ENCODE peak calls at places on chromosomes 2 and 18, in seven cellular contexts. Z is H9, H is neuronal stem cell, I is mesendoderm, T is IMR-90, L is mesenchymal stem cell, V is H1. A is an unnamed sample. For H3K4me1, the result is how much of the 10 kb centered on the place peaks cover.

GRCh38 chr18:42131940-42132244 is 176.9 kb downstream of the PIK3C3 start:
- DNase-seq in H (no peak), Z (no peak), V (no peak), I (no peak), T (no peak), L (no peak), A (no peak)

GRCh38 chr18:26764584-26764983 is 100.9 kb downstream of the AQP4 start:
- DNase-seq in L (no peak), T (no peak), I (peak), Z (no peak), H (no peak), V (no peak), A (peak)

GRCh38 chr2:24779121-24779520 is 14.1 kb downstream of the PTRHD1 start:
- DNase-seq in L (no peak), H (no peak), V (peak), I (no peak), T (no peak), Z (no peak), A (peak)

GRCh38 chr2:149164827-149165226 is 126.3 kb downstream of the LYPD6B start:
- DNase-seq in H (no peak), V (no peak), L (no peak), I (no peak), Z (no peak), T (no peak), A (no peak)

GRCh38 chr2:231810905-231811304 is 24.7 kb downstream of the COPS7B start:
- DNase-seq in I (peak), V (no peak), T (peak), H (no peak), Z (no peak), L (peak), A (no peak)

GRCh38 chr2:238974510-238975166 is 126.8 kb downstream of the TWIST2 start:
- DNase-seq in L (peak), T (peak), V (no peak), Z (peak), I (peak), H (no peak), A (no peak)

GRCh38 chr2:25305809-25306208 is 35.9 kb downstream of the DNMT3A start:
- DNase-seq in L (no peak), I (no peak), T (no peak), Z (no peak), H (no peak), V (no peak), A (no peak)

GRCh38 chr2:170928036-170928823 is 823 bp upstream of the GORASP2 start:
- DNase-seq in I (peak), V (no peak), T (peak), L (no peak), Z (peak), H (no peak), A (peak)

GRCh38 chr2:45406626-45407025 is 204.4 kb downstream of the SRBD1 start:
- DNase-seq in L (no peak), I (no peak), Z (no peak), H (no peak), V (no peak), T (peak), A (no peak)

GRCh38 chr2:195694553-195694952 is 37.5 kb downstream of the SLC39A10 start:
- DNase-seq in Z (peak), H (no peak), V (no peak), T (no peak), L (no peak), I (no peak), A (no peak)

GRCh38 chr2:10489842-10490555 is 41.9 kb upstream of the ODC1 start:
- DNase-seq in Z (no peak), L (no peak), I (peak), H (no peak), T (peak), V (peak), A (no peak)

GRCh38 chr2:189222440-189222839 is 42.9 kb upstream of the COL5A2 start:
- DNase-seq in H (no peak), I (no peak), Z (no peak), L (peak), T (no peak), V (no peak), A (no peak)

GRCh38 chr2:150698016-150698661 is 210.7 kb upstream of the RND3 start:
- DNase-seq in V (no peak), T (peak), I (no peak), H (no peak), Z (no peak), L (peak), A (no peak)

GRCh38 chr2:199696048-199696447 is 154.9 kb downstream of the FTCDNL1 start:
- DNase-seq in Z (no peak), V (no peak), H (no peak), I (no peak), T (no peak), L (no peak), A (no peak)

GRCh38 chr18:66124394-66124793 is 373.6 kb downstream of the CDH7 start:
- DNase-seq in L (no peak), V (no peak), H (no peak), T (no peak), I (peak), Z (no peak), A (no peak)

GRCh38 chr2:172634477-172634876 is 78.6 kb downstream of the PDK1 start:
- DNase-seq in T (no peak), I (no peak), Z (no peak), H (no peak), V (no peak), L (no peak), A (no peak)

GRCh38 chr2:170972508-170973224 is 43.6 kb downstream of the GORASP2 start:
- DNase-seq in T (no peak), L (no peak), H (no peak), V (no peak), Z (no peak), I (no peak), A (no peak)

GRCh38 chr2:15241208-15241607 is 319.9 kb downstream of the NBAS start:
- DNase-seq in V (no peak), I (no peak), T (no peak), H (no peak), Z (no peak), L (no peak), A (no peak)

GRCh38 chr2:152407204-152407721 is 72.3 kb downstream of the FMNL2 start:
- DNase-seq in H (peak), L (peak), V (peak), Z (peak), I (peak), T (peak), A (peak)

GRCh38 chr2:47654790-47655562 is 128.0 kb upstream of the MSH6 start:
- DNase-seq in H (no peak), T (no peak), L (no peak), V (no peak), Z (peak), I (peak), A (peak)

GRCh38 chr2:227701556-227701955 is 16.3 kb downstream of the SLC19A3 start:
- DNase-seq in I (peak), H (no peak), L (no peak), V (no peak), Z (no peak), T (no peak), A (no peak)

GRCh38 chr2:35871672-35872071 is 483.9 kb upstream of the CRIM1 start:
- DNase-seq in T (no peak), L (no peak), H (no peak), I (peak), Z (no peak), V (no peak), A (peak)

GRCh38 chr2:50358586-50358985 is 673.3 kb downstream of the NRXN1 start:
- DNase-seq in I (no peak), L (no peak), T (no peak), Z (no peak), V (no peak), H (no peak), A (no peak)

GRCh38 chr2:28088970-28089369 is 198.4 kb downstream of the BABAM2 start:
- DNase-seq in T (peak), H (no peak), L (peak), V (no peak), I (no peak), Z (no peak), A (no peak)

DNA sequence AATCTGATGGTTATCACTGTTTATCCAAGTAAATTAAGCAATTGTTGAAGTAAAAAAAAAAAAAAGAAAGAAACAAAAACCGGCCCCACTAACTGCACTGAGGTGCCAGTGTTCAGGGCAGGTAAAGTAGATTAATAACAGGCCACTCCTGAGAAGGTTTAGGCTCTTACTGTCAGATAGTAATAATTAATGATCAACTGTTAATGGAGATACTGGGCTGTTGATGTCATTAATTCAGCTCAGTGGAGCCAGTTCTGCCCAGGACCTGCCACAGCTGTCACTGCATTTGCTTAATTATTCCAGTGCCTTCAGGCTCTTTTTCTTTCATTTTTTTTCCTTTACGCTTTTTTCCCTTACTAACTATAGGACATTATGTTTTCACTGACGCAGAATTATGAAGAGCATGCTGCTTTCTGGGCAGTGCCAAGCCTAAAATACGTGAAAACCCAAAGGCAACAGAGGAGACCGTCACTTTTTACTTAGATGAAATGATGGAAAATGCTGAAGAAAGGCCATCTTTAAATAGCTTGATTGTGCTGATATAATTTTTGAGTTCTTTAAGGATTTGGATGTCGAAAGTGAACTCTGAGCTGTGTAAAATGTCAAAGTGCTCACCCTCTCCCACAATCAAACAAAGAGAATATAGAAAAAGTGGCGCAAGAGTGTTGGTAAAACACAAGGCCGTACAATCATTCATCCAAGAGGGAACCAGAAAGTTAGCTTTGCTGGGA is 191.8 kb upstream of the ZEB2 start:
- DNase-seq in L (no peak), T (no peak), H (no peak), Z (no peak), I (no peak), V (no peak), A (no peak)
- H3K4me1 ChIP-seq in L (under half), T (under half), H (under half), Z (under half), I (under half), V (under half), A (under half)

GRCh38 chr2:109215866-109216265 is 86.9 kb downstream of the SH3RF3 start:
- DNase-seq in T (no peak), Z (no peak), I (no peak), V (no peak), L (no peak), H (no peak), A (no peak)

GRCh38 chr2:109216332-109216731 is 87.3 kb downstream of the SH3RF3 start:
- DNase-seq in V (no peak), Z (no peak), I (no peak), H (no peak), L (no peak), T (no peak), A (no peak)

GRCh38 chr2:109218087-109218791 is 89.2 kb downstream of the SH3RF3 start:
- DNase-seq in I (no peak), V (no peak), T (peak), L (peak), Z (no peak), H (no peak), A (no peak)

GRCh38 chr2:109217362-109218086 is 88.5 kb downstream of the SH3RF3 start:
- DNase-seq in I (no peak), V (no peak), L (peak), T (peak), Z (no peak), H (no peak), A (peak)

GRCh38 chr2:109218792-109219126 is 89.8 kb downstream of the SH3RF3 start:
- DNase-seq in H (no peak), V (no peak), T (no peak), L (no peak), Z (no peak), I (no peak), A (no peak)
- H3K4me2 ChIP-seq in H (no peak), V (no peak), T (no peak), L (no peak), Z (no peak), I (no peak), A (no peak)

GRCh38 chr2:132751838-132752237 is 81.8 kb upstream of the LYPD1 start:
- DNase-seq in L (no peak), I (no peak), V (no peak), Z (no peak), T (no peak), H (no peak), A (no peak)
- H2BK5ac ChIP-seq in L (no peak), I (no peak), V (no peak), Z (no peak), T (no peak), H (no peak), A (no peak)

GRCh38 chr2:63053235-63053888 is 2.7 kb downstream of the OTX1 start:
- DNase-seq in V (no peak), H (no peak), Z (no peak), T (no peak), I (peak), L (peak), A (no peak)

GRCh38 chr2:63050186-63050915 is at the start of gene OTX1:
- DNase-seq in V (peak), I (peak), L (no peak), H (peak), Z (peak), T (peak), A (peak)

GRCh38 chr2:63052411-63053234 is 2.0 kb downstream of the OTX1 start:
- DNase-seq in H (no peak), V (peak), T (no peak), I (peak), L (peak), Z (peak), A (no peak)

GRCh38 chr2:63050916-63051794 is 525 bp downstream of the OTX1 start:
- DNase-seq in T (no peak), H (peak), Z (peak), V (peak), L (peak), I (peak), A (peak)

DNA sequence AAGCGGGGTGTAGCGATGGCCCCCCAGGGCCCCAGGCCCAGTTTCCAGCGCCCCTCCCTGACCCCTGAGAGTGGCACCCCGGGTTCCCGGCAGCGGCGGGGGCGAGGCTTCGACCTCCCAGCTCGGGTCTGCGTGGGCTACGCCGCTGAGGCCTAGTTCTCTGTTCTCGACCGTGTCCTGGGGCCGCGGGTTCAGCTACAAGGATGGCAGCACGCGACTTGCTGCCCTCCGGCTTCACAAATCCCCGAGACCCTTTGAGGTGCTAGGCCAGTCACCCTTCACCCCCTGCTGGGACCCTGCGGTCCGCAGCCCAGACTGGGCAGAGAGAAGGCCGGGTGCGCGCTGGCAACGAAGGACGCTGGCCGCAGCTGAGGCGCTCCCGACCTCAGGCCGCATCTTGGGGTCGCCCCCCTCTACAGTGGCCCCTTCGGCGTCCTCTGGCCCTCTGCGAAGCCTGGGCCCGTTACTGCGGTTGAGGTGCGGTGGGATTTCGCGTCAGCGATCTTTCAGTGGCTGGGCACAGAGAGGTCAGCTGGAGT is 1.2 kb downstream of the OTX1 start:
- DNase-seq in I (peak), T (no peak), Z (peak), H (peak), L (peak), V (peak), A (no peak)
- H3K4me1 ChIP-seq in I (under half), T (under half), Z (under half), H (under half), L (under half), V (half or more), A (under half)

A was measured in trophoblast cell.